ENCODE peak calls at places on chromosomes 7 and 10, in four cellular contexts. W, P, J and R are unnamed samples.

GRCh38 chr10:15879058-15879457 is 18.8 kb upstream of the MINDY3 start:
- DNase-seq in P (no peak), J (peak; percentile 44), W (peak; percentile 48), R (peak; percentile 46)

GRCh38 chr10:70827358-70827757 is 11.6 kb downstream of the SGPL1 start:
- DNase-seq in J (no peak), W (no peak), P (no peak), R (no peak)

GRCh38 chr10:13000431-13000830 is 1.1 kb downstream of the CCDC3 start:
- DNase-seq in J (no peak), W (no peak), P (no peak), R (no peak)

GRCh38 chr7:135939268-135939667 is 37.9 kb downstream of the MTPN start:
- DNase-seq in P (no peak), J (no peak), W (peak; percentile 88), R (no peak)

GRCh38 chr7:74505426-74506328 is 52.0 kb downstream of the GTF2IRD1 start:
- DNase-seq in J (no peak), W (no peak), P (no peak), R (no peak)

GRCh38 chr7:103073989-103074518 is 542 bp downstream of the FBXL13 start:
- DNase-seq in W (no peak), J (no peak), P (no peak), R (no peak)

GRCh38 chr7:133633055-133633454 is 380.2 kb downstream of the EXOC4 start:
- DNase-seq in P (no peak), J (no peak), W (no peak), R (no peak)

GRCh38 chr7:100432621-100433275 is 3.1 kb downstream of the MEPCE start:
- DNase-seq in P (no peak), J (no peak), W (no peak), R (no peak)

GRCh38 chr10:133465191-133465949 is 11.6 kb downstream of the SCART1 start:
- DNase-seq in J (no peak), P (no peak), W (no peak), R (no peak)

GRCh38 chr7:137667633-137668387 is 179.0 kb downstream of the DGKI start:
- DNase-seq in J (no peak), W (no peak), P (no peak), R (peak; percentile 30)

GRCh38 chr7:114084381-114085312 is 165.8 kb upstream of the PPP1R3A start:
- DNase-seq in J (no peak), W (no peak), P (peak; percentile 57), R (no peak)

GRCh38 chr10:3570855-3571266 is 214.1 kb downstream of the KLF6 start:
- DNase-seq in W (no peak), P (no peak), J (no peak), R (no peak)

GRCh38 chr10:103685880-103686669 is 169.3 kb downstream of the SH3PXD2A start:
- DNase-seq in P (peak; percentile 85), W (peak; percentile 82), J (peak; percentile 36), R (peak; percentile 91)

GRCh38 chr10:58919927-58920654 is 256.4 kb upstream of the PHYHIPL start:
- DNase-seq in P (no peak), W (no peak), J (peak; percentile 12), R (peak; percentile 72)

GRCh38 chr10:119479048-119479394 is 63.5 kb downstream of the RGS10 start:
- DNase-seq in J (no peak), W (no peak), P (no peak), R (no peak)

GRCh38 chr10:119689016-119689564 is 36.8 kb upstream of the INPP5F start:
- DNase-seq in P (no peak), W (no peak), J (no peak), R (no peak)

GRCh38 chr10:95864906-95865813 is 42.6 kb upstream of the CC2D2B start:
- DNase-seq in P (peak; percentile 36), J (peak; percentile 76), W (peak; percentile 34), R (peak; percentile 49)

GRCh38 chr10:124719213-124719851 is 24.8 kb downstream of the FAM53B start:
- DNase-seq in P (no peak), J (no peak), W (peak; percentile 48), R (peak; percentile 26)

GRCh38 chr7:157513682-157514081 is 176.9 kb downstream of the DNAJB6 start:
- DNase-seq in P (no peak), J (no peak), W (no peak), R (no peak)
- TF ChIP-seq ESRRA in P (no peak), J (no peak), W (no peak), R (no peak)

DNA sequence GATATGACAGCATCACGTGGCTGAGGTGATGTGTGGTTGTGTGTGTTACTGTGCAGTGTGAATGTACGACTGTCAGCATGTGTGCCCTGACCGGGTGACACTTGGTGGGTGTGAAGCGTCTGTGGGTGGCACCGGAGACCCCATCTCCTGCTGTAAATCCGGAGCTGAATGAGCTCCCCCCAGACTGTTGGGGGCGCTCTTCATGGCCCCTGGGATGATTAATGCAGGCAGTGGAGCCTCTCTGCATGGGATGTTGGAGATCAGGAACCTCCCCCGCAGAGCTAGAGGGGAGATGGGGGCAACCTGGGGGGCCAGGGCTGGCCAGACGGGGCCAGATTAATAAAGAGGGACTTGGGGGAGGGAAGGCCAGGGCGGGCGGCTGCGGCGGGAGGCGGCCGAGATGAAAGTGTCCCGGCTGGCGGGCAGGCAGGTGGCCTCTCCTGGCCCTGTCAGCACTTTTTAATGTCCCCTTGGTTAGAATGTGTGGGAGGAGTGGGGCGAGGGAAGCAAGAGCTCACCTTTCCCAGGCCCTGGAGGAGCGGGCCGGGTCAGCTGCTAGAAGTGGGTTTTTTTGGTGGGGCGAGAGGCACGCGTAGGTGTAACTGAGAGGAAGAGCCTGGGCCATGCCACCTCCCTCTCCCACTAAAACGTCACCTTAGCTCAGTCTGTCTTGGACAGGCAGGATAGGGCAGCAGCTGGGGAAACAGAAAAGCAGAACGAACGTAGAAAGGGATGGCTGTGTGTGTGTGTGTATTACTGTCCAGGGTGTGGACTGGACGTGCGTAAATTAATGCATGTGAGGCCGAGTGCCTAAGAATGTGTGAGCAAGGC is 34.2 kb downstream of the HIF1AN start:
- DNase-seq in J (peak; percentile 43), P (peak; percentile 62), W (peak; percentile 25), R (no peak)
- TF ChIP-seq HMGXB4 in J (peak; percentile 81), P (no peak), W (no peak), R (no peak)

DNA sequence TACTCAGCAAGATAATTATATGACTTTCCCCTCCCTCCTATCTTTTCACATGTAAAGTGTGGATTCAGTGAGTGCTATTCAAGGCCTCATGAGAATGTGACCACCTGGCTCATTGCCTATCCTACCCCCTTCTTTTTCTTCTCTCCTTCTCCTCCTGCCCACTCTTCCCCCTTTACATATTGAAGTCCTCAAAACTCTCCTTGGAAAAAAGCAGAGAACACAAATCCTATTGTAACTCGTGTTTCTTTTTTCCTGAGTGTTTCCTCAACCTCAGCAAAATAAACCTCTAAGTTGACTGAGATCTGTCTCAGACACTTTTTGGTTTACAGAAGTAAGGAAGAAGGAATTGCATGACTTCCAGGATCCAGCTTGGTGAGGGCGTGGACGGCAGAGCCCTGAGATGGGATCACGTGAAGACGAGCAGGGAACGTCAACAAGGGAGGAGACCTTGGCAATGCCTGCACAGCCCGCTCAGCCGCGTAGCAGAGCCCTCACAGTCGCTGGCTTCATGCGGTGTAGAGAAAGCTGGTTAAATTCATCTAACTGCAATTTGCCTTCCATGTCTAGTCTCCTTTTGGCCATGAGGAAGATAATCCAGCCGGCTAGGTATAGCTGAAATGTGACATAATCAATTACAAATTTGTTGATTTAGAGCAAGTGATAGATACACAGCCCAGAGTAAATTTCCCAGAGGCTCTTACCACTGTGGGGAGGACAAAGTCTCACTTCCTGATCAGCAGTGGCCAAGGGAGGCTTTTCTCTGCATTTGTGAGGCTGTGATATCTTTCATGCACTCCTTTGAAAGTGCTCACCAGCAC is 75.7 kb downstream of the LYZL2 start:
- DNase-seq in P (peak; percentile 65), W (peak; percentile 69), J (peak; percentile 57), R (peak; percentile 41)
- TF ChIP-seq ESRRA in P (no peak), W (no peak), J (no peak), R (no peak)

DNA sequence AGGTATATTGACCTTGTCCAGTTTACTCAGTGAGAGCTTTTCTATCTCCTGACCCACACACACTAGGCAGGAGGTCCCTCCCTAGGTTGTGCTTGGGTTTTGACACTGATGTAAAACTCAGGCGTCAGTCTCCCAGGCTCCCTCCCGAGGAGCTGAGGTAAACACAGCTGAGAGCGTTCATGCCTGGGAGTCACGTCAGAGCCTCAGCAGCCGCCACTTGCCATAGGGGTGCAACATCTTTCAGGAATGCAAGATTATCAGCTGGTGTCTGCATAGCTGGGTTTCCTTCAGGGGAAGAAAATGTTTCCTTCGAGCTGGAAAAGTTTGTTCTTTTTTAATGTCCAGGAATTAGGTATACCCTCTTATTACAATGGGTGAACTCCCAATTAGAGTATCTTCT is 70.6 kb downstream of the FGFR2 start:
- DNase-seq in J (no peak), W (no peak), P (no peak), R (no peak)
- TF ChIP-seq HMGXB4 in J (no peak), W (no peak), P (no peak), R (no peak)

DNA sequence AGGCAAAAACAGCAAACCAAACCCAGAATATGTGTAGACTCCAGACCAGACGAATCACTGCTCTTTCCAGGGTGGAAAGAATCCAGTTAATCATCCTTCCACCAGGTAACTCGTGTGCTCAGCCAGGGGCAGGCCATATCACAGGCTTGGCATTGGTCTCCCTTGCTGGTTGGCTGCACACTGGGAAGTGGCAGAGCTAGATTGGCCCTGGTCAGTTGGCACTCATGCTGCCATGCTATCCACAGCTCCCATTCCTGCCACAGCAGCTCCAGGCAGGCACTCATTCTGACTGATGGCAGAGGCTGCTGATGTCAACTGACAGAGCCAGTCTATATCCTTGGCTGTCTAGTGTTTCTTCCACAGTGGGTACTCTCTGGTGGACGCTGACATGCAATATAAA is 9.7 kb upstream of the GDF10 start:
- DNase-seq in J (no peak), P (no peak), W (no peak), R (no peak)
- TF ChIP-seq ESRRA in J (no peak), P (no peak), W (no peak), R (no peak)

DNA sequence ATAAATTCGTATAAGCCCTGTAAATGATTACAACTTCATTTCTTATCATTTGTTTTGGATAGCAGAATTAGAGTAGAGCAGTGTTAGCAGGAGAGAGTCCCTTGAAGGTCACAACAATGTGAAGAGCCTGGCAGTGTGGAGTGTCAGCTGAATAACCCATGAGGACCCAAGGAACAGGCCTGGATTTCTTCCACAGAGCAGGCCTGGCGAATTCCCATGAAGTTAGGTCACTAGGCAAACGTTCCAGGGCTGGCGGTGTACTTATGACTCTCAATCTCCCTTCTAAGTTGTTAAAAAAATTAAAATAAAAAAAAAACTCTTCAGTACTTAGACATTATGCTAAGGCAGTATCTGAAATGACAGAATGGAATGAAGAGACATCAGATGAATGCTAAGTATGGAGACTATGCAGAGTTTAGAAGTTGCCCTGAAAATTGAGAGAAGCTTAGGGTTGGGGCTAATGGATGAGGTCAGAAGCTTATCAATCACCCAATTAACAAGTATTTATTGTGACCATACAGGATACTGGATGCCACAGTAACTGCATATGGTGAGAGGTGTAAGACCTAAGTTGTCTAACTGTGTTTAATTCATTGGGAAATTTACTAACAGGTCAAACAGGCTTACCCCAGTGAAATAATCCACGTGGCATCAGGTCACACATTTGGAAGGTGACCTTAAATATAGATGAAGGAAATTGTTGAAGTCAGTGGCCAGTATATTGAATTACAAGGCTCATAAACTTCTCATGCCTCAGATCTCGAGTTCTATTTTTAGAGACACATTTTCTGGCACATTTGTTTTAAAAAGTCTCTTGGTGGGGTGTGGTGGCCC is 126.2 kb upstream of the NRP1 start:
- DNase-seq in P (no peak), W (no peak), J (no peak), R (no peak)
- TF ChIP-seq HMGXB4 in P (no peak), W (no peak), J (no peak), R (no peak)